ENCODE peak calls at places on chromosomes 1 and 21, in six cellular contexts. B is tibial nerve; P is OCI-LY7; N is CD4-positive, CD25-positive, alpha-beta regulatory T cell; F is cardiac muscle cell; V is GM23248. G is an unnamed sample.

GRCh38 chr1:43900386-43900785 is 33.2 kb upstream of the ARTN start:
- DNase-seq in V (no peak), F (no peak), B (no peak), N (no peak), P (no peak), G (no peak)

GRCh38 chr1:227947678-227948492 is at the start of gene WNT9A:
- DNase-seq in N (no peak), V (peak; percentile 81), F (peak; percentile 55), B (no peak), P (no peak), G (no peak)

GRCh38 chr1:155834296-155834926 is 22.6 kb downstream of the GON4L start:
- DNase-seq in F (peak; percentile 42), V (peak; percentile 58), P (no peak), N (peak; percentile 27), B (no peak), G (peak; percentile 51)

GRCh38 chr21:42751866-42752265 is 98.4 kb downstream of the PDE9A start:
- DNase-seq in P (no peak), B (no peak), F (no peak), V (no peak), N (no peak), G (no peak)

GRCh38 chr1:175757381-175758015 is 14.1 kb upstream of the TNR start:
- DNase-seq in B (no peak), V (peak; percentile 12), F (peak; percentile 26), N (peak; percentile 20), P (peak; percentile 63), G (peak; percentile 80)

GRCh38 chr1:245797592-245798366 is 643.0 kb downstream of the KIF26B start:
- DNase-seq in F (peak; percentile 22), N (peak; percentile 7), B (no peak), V (peak; percentile 34), P (peak; percentile 46), G (peak; percentile 86)

GRCh38 chr1:30610917-30611316 is 112.5 kb downstream of the MATN1 start:
- DNase-seq in B (no peak), N (no peak), F (no peak), V (no peak), P (no peak), G (no peak)

GRCh38 chr1:228150458-228151169 is 884 bp downstream of the GJC2 start:
- DNase-seq in B (no peak), N (no peak), P (no peak), V (peak; percentile 90), F (peak; percentile 96), G (no peak)

GRCh38 chr1:112544011-112544688 is 35.4 kb downstream of the WNT2B start:
- DNase-seq in F (peak; percentile 92), P (no peak), V (peak; percentile 94), N (no peak), B (no peak), G (no peak)

GRCh38 chr1:33653226-33653625 is 180.8 kb downstream of the ZSCAN20 start:
- DNase-seq in N (no peak), B (no peak), P (no peak), V (no peak), F (no peak), G (no peak)

GRCh38 chr1:237756304-237756967 is 134.3 kb downstream of the ZP4 start:
- DNase-seq in P (no peak), N (no peak), B (no peak), V (no peak), F (no peak), G (no peak)

GRCh38 chr1:54579337-54579781 is 31.3 kb downstream of the ACOT11 start:
- DNase-seq in B (no peak), V (no peak), P (no peak), F (no peak), N (no peak), G (peak; percentile 25)

GRCh38 chr1:183024352-183025337 is 1.4 kb downstream of the LAMC1 start:
- DNase-seq in V (peak; percentile 46), B (no peak), N (no peak), P (peak; percentile 41), F (no peak), G (peak; percentile 50)

GRCh38 chr21:26453258-26453657 is 119.8 kb downstream of the CYYR1 start:
- DNase-seq in N (no peak), F (no peak), P (no peak), B (no peak), V (no peak), G (no peak)

GRCh38 chr1:106120789-106121188 is 935.7 kb upstream of the PRMT6 start:
- DNase-seq in V (no peak), P (no peak), N (no peak), F (no peak), B (no peak), G (no peak)

GRCh38 chr1:183090386-183091006 is 67.3 kb downstream of the LAMC1 start:
- DNase-seq in N (no peak), F (peak; percentile 85), B (peak; percentile 32), P (no peak), V (peak; percentile 80), G (peak; percentile 31)

GRCh38 chr1:68449901-68450300 is at the start of gene RPE65:
- DNase-seq in B (no peak), F (peak; percentile 81), N (no peak), V (no peak), P (no peak), G (no peak)

GRCh38 chr1:61741682-61742619 is at the start of gene PATJ:
- DNase-seq in N (peak; percentile 65), B (peak; percentile 45), V (peak; percentile 49), F (peak; percentile 37), P (peak; percentile 51), G (no peak)

GRCh38 chr1:90504509-90504908 is 212.6 kb downstream of the BARHL2 start:
- DNase-seq in V (no peak), P (no peak), B (no peak), F (no peak), N (no peak), G (no peak)

GRCh38 chr21:45577806-45578801 is 35.9 kb upstream of the SLC19A1 start:
- DNase-seq in F (no peak), V (no peak), B (no peak), N (no peak), P (no peak), G (no peak)

GRCh38 chr1:221778535-221779142 is 36.8 kb upstream of the DUSP10 start:
- DNase-seq in P (no peak), B (no peak), N (peak; percentile 86), V (no peak), F (no peak), G (no peak)

GRCh38 chr1:215636258-215636965 is 69.3 kb downstream of the KCTD3 start:
- DNase-seq in F (peak; percentile 80), V (peak; percentile 84), N (no peak), B (peak; percentile 64), P (no peak), G (no peak)

GRCh38 chr1:147152772-147153171 is 19.5 kb downstream of the PRKAB2 start:
- DNase-seq in N (no peak), P (no peak), V (no peak), B (no peak), F (no peak), G (no peak)

GRCh38 chr1:163275222-163275621 is 46.5 kb upstream of the NUF2 start:
- DNase-seq in P (no peak), V (peak; percentile 21), B (no peak), F (no peak), N (no peak), G (no peak)

GRCh38 chr1:29584816-29585600 is 348.7 kb downstream of the PTPRU start:
- DNase-seq in P (no peak), B (no peak), N (no peak), V (peak; percentile 49), F (no peak), G (no peak)

GRCh38 chr21:42047821-42048613 is 23.1 kb upstream of the UMODL1 start:
- DNase-seq in B (peak; percentile 36), P (no peak), F (peak; percentile 73), V (peak; percentile 97), N (no peak), G (no peak)

GRCh38 chr1:172775598-172776570 is 117.0 kb downstream of the FASLG start:
- DNase-seq in V (peak; percentile 40), F (peak; percentile 25), N (no peak), B (no peak), P (no peak), G (no peak)

GRCh38 chr21:44298301-44298700 is 1.6 kb upstream of the PFKL start:
- DNase-seq in N (peak; percentile 49), F (no peak), B (no peak), V (peak; percentile 32), P (peak; percentile 51), G (no peak)

GRCh38 chr1:31263408-31263807 is 23.7 kb upstream of the NKAIN1 start:
- DNase-seq in N (no peak), F (no peak), V (no peak), B (no peak), P (no peak), G (no peak)

GRCh38 chr1:51629918-51630317 is 13.0 kb downstream of the OSBPL9 start:
- DNase-seq in N (no peak), P (no peak), B (no peak), V (no peak), F (no peak), G (no peak)
- H3K4me1 ChIP-seq in N (peaks cover 2% of the 10 kb centered on the region), P (no peaks in the 10 kb centered on the region), B (peaks cover 73% of the 10 kb centered on the region), V (peaks cover 5% of the 10 kb centered on the region), F (no peaks in the 10 kb centered on the region), G (no peaks in the 10 kb centered on the region)

GRCh38 chr1:46530791-46531409 is 20.5 kb downstream of the KNCN start:
- DNase-seq in N (no peak), F (no peak), P (no peak), B (no peak), V (peak; percentile 24), G (no peak)

GRCh38 chr1:46530311-46530710 is 21.1 kb downstream of the KNCN start:
- DNase-seq in N (no peak), B (no peak), F (no peak), P (no peak), V (no peak), G (no peak)

GRCh38 chr1:46533179-46533864 is 18.1 kb downstream of the KNCN start:
- DNase-seq in N (peak; percentile 57), B (no peak), V (peak; percentile 74), P (no peak), F (peak; percentile 62), G (no peak)

GRCh38 chr1:46532095-46532494 is 19.4 kb downstream of the KNCN start:
- DNase-seq in B (no peak), P (no peak), F (no peak), V (no peak), N (peak; percentile 24), G (no peak)

GRCh38 chr1:46532498-46533178 is 18.8 kb downstream of the KNCN start:
- DNase-seq in B (peak; percentile 56), N (peak; percentile 65), V (peak; percentile 79), F (peak; percentile 72), P (peak; percentile 15), G (peak; percentile 48)
- H3K27ac ChIP-seq in B (peak overlapping the region; percentile 76), N (no peak overlapping the region), V (no peak overlapping the region), F (no peak overlapping the region), P (no peak overlapping the region), G (no peak overlapping the region)

GRCh38 chr1:47837866-47838561 is 159.2 kb downstream of the TRABD2B start:
- DNase-seq in P (no peak), B (no peak), N (no peak), V (no peak), F (no peak), G (no peak)
- H3K4me1 ChIP-seq in P (no peaks in the 10 kb centered on the region), B (peaks cover 62% of the 10 kb centered on the region), N (no peaks in the 10 kb centered on the region), V (no peaks in the 10 kb centered on the region), F (peaks cover 5% of the 10 kb centered on the region), G (no peaks in the 10 kb centered on the region)

GRCh38 chr1:152029937-152030211 is 6.9 kb downstream of the S100A11 start:
- DNase-seq in P (no peak), B (no peak), F (no peak), N (no peak), V (no peak), G (no peak)
- H3K27ac ChIP-seq in P (no peak overlapping the region), B (no peak overlapping the region), F (no peak overlapping the region), N (no peak overlapping the region), V (peak overlapping the region; percentile 62), G (no peak overlapping the region)